ENCODE peak calls at places on chromosomes 6 and 20, in five cellular contexts. Y is transverse colon, D is right lobe of liver, I is AG10803, O is BJ. B is an unnamed sample.
A peak's percentile ranks its signal among the peaks of the same experiment; 100 is the strongest.

GRCh38 chr20:23435675-23436539 is 3.6 kb upstream of the CSTL1 start:
- DNase-seq in Y (peak; percentile 66), D (peak; percentile 87), I (no peak), O (no peak), B (no peak)

GRCh38 chr6:37699138-37699766 is 1.6 kb upstream of the MDGA1 start:
- DNase-seq in Y (peak; percentile 63), D (no peak), I (no peak), O (no peak), B (peak; percentile 85)

GRCh38 chr20:50293244-50294139 is 102.9 kb downstream of the CEBPB start:
- DNase-seq in Y (no peak), D (no peak), I (no peak), O (no peak), B (no peak)

GRCh38 chr6:113291751-113292445 is 565.2 kb upstream of the MARCKS start:
- DNase-seq in Y (no peak), D (no peak), I (peak; percentile 60), O (no peak), B (no peak)

GRCh38 chr6:46781478-46782378 is 11.5 kb upstream of the MEP1A start:
- DNase-seq in Y (peak; percentile 42), D (peak; percentile 56), I (peak; percentile 57), O (peak; percentile 4), B (peak; percentile 60)

GRCh38 chr20:59603727-59604608 is at the start of gene PHACTR3:
- DNase-seq in Y (no peak), D (no peak), I (no peak), O (no peak), B (no peak)

GRCh38 chr20:17625246-17626051 is 55.6 kb downstream of the DSTN start:
- DNase-seq in Y (no peak), D (peak; percentile 40), I (no peak), O (no peak), B (no peak)

GRCh38 chr6:45709834-45710233 is 305.8 kb downstream of the CLIC5 start:
- DNase-seq in Y (no peak), D (no peak), I (no peak), O (no peak), B (no peak)

GRCh38 chr20:62411479-62412193 is 4.6 kb upstream of the CABLES2 start:
- DNase-seq in Y (peak; percentile 50), D (no peak), I (no peak), O (no peak), B (no peak)

GRCh38 chr6:15317934-15318902 is 72.3 kb downstream of the JARID2 start:
- DNase-seq in Y (no peak), D (no peak), I (no peak), O (no peak), B (no peak)

GRCh38 chr20:13420625-13421024 is 199.6 kb downstream of the ISM1 start:
- DNase-seq in Y (no peak), D (no peak), I (no peak), O (no peak), B (no peak)

GRCh38 chr6:30394139-30394538 is 49.2 kb downstream of the RPP21 start:
- DNase-seq in Y (peak; percentile 44), D (peak; percentile 61), I (no peak), O (no peak), B (peak; percentile 36)

GRCh38 chr20:51334609-51335008 is 207.9 kb downstream of the NFATC2 start:
- DNase-seq in Y (no peak), D (no peak), I (no peak), O (no peak), B (no peak)

GRCh38 chr20:51333971-51334370 is 208.5 kb downstream of the NFATC2 start:
- DNase-seq in Y (no peak), D (no peak), I (no peak), O (no peak), B (no peak)

GRCh38 chr20:51337126-51337805 is 205.3 kb downstream of the NFATC2 start:
- DNase-seq in Y (no peak), D (no peak), I (no peak), O (no peak), B (no peak)

GRCh38 chr20:51333446-51333845 is 209.1 kb downstream of the NFATC2 start:
- DNase-seq in Y (no peak), D (no peak), I (no peak), O (no peak), B (no peak)

DNA sequence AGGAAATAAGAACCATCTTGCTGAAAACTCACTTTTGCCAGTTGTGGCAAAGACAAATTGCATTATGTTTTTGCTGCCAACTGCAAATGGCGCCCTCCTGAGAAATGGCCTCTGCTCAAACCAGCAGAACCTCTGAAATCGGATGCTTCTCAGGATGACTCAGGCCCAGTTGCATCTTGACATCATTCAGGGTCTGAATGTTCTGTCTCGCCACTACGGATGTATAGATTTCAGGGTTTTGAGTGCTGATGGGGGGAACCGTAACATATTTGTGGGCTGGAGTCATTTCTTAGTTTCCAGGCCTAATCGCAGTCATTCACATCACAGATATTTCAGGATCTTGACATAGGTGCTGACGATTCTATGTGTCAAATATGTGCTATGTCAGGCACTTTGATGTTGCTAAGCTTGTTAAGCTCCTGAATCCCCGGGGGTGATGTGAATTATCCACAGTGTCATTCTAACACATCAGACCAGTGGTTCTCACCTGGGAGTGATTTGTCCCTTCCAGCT is 207.1 kb downstream of the NFATC2 start:
- DNase-seq in Y (no peak), D (no peak), I (peak; percentile 90), O (no peak), B (no peak)
- TF ChIP-seq CTCF in Y (no peak), D (no peak), I (peak; percentile 26), O (peak; percentile 14), B (no peak)

DNA sequence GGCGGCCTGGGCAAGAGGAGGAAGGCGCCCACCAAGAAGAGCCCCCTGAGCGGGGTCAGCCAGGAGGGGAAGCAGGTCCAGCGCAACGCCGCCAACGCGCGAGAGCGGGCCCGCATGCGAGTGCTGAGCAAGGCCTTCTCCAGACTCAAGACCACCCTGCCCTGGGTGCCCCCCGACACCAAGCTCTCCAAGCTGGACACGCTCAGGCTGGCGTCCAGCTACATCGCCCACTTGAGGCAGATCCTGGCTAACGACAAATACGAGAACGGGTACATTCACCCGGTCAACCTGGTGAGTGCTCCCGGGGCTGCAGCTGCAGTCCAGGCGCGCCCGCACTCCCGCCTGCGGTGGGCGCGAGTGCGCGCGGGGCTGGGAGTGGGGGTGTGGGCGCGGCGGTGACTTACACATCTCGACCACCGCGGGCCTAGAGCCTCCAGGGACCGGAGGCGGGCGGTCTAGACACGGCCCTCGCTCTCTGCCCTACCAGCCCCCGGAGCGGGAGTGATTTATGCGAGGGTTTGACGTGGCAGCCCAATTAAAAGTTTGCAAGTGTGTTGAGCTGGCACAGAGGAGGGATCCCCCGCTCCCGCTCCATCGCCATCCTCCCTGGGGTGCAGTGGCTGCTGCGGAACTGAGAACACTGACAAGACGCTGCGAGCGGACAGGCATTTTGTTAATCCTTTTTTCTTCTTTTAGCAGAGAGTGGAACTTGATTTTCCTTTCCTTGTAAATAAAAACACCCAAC is 816 bp downstream of the TCF21 start:
- DNase-seq in Y (no peak), D (no peak), I (peak; percentile 35), O (no peak), B (no peak)
- TF ChIP-seq CTCF in Y (no peak), D (no peak), I (peak; percentile 11), O (no peak), B (no peak)

GRCh38 chr6:170443151-170443662 is 109.9 kb downstream of the PSMB1 start:
- DNase-seq in Y (no peak), D (no peak), I (no peak), O (no peak), B (no peak)
- TF ChIP-seq CTCF in Y (no peak), D (no peak), I (no peak), O (peak; percentile 10), B (no peak)

DNA sequence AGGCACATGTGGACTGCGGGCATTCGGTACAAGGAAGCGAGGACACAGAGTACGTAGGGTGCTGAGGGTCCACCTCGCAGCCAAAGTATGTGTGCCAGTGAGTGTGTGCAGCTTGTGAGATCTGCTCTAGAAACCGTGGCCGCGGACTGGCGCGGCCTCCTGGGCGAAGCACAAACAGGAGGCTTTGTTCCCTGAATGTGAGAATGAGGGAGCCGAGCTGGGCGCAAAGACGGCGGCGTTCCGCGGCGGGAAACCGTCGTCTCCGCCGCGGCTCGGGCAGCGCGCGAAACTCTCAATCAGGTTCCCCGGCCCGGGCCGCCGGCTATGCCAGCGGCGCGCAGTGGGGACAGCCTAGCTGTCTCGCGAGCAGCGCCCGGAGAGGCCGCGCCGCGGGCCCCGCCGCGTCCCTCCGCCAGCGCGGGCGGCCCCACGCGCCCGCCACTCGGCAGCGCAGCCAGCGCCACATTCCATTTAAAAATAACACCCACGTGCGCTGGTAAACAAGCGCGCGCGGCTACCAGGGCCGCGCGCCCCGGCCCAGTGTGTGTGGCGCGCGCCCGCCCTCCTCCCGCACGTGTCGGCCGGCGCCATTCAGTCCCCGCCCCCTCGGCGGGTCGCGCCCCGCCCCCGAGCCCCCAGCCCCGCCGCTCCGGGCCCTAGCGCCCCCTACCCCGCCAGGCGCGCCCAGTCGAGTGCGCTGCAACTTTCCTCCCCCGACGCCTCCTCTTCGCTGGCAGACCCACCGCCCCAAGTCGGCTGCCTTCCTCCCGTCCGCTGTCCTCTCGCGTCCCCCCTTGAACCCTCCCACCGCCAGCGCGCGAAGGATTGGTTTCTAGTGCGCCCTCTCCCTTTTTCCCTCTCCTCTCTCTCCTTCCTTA is 3.0 kb upstream of the FOXO3 start:
- DNase-seq in Y (peak; percentile 80), D (peak; percentile 79), I (peak; percentile 71), O (no peak), B (peak; percentile 70)
- TF ChIP-seq CTCF in Y (no peak), D (peak; percentile 23), I (no peak), O (no peak), B (no peak)

DNA sequence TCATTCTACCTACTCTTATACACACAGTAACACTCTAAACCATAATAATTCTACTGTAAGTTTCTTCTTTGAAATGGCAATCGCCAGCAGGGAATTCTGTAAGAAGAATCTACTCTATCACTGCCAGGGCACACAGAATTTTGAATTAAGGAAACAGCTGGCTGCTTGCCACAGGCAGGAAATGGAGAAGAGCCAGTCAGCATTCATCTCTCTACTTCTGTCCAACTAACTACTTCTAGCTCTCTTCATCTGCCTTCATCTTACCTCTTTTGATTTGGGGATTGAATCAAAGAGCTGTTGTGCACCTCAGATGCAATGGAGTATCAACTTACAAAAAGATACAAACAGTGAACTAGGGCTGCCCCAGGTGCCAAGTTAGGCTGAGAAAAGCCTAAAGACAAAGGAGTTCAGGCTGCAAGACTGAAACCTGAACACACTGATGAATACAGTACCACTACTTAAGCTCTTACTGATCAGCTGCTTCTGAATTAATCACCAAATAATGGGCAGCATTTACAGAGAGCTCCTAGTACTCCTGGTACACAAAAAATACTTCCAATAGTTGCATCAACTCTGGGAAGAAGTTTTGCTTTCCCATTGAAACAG is 82.0 kb downstream of the PTPRK start:
- DNase-seq in Y (no peak), D (no peak), I (no peak), O (no peak), B (no peak)
- TF ChIP-seq CTCF in Y (no peak), D (no peak), I (no peak), O (no peak), B (no peak)

GRCh38 chr20:653590-654426 is 808 bp upstream of the SRXN1 start:
- DNase-seq in Y (peak; percentile 22), D (no peak), I (no peak), O (no peak), B (no peak)
- TF ChIP-seq CTCF in Y (no peak), D (no peak), I (no peak), O (no peak), B (no peak)

B was measured in Calu3.